ENCODE peak calls at places on chromosomes 7 and 10, in seven cellular contexts. One of them, this sample, is unnamed.

GRCh38 chr10:20747782-20748181 is 149.3 kb downstream of the NEBL start:
- DNase-seq in H1: no peak
- DNase-seq in mesendoderm: no peak
- DNase-seq in H9: no peak
- DNase-seq in trophoblast cell: no peak
- DNase-seq in IMR-90: no peak
- DNase-seq in neuronal stem cell: no peak
- DNase-seq in this sample: no peak

GRCh38 chr7:76338298-76339084 is 20.3 kb downstream of the YWHAG start:
- DNase-seq in H1: no peak
- DNase-seq in mesendoderm: peak; percentile 68
- DNase-seq in IMR-90: no peak
- DNase-seq in neuronal stem cell: no peak
- DNase-seq in H9: no peak
- DNase-seq in trophoblast cell: peak; percentile 97
- DNase-seq in this sample: no peak

GRCh38 chr7:48526375-48526732 is 355.1 kb downstream of the ABCA13 start:
- DNase-seq in IMR-90: no peak
- DNase-seq in trophoblast cell: no peak
- DNase-seq in H1: no peak
- DNase-seq in neuronal stem cell: no peak
- DNase-seq in mesendoderm: no peak
- DNase-seq in H9: no peak
- DNase-seq in this sample: no peak

GRCh38 chr7:140342732-140343514 is 55.4 kb downstream of the SLC37A3 start:
- DNase-seq in neuronal stem cell: no peak
- DNase-seq in H9: peak; percentile 73
- DNase-seq in mesendoderm: peak; percentile 76
- DNase-seq in H1: no peak
- DNase-seq in IMR-90: peak; percentile 63
- DNase-seq in trophoblast cell: peak; percentile 44
- DNase-seq in this sample: peak; percentile 46

GRCh38 chr7:69890081-69890369 is 291.8 kb downstream of the AUTS2 start:
- DNase-seq in IMR-90: no peak
- DNase-seq in H1: no peak
- DNase-seq in trophoblast cell: no peak
- DNase-seq in H9: no peak
- DNase-seq in neuronal stem cell: no peak
- DNase-seq in mesendoderm: no peak
- DNase-seq in this sample: no peak

GRCh38 chr10:77496941-77497420 is 140.6 kb downstream of the KCNMA1 start:
- DNase-seq in trophoblast cell: no peak
- DNase-seq in IMR-90: peak; percentile 63
- DNase-seq in H9: no peak
- DNase-seq in neuronal stem cell: peak; percentile 26
- DNase-seq in mesendoderm: no peak
- DNase-seq in H1: no peak
- DNase-seq in this sample: no peak

GRCh38 chr10:117373848-117374505 is 1.3 kb downstream of the PDZD8 start:
- DNase-seq in IMR-90: peak; percentile 51
- DNase-seq in mesendoderm: peak; percentile 42
- DNase-seq in H1: no peak
- DNase-seq in H9: peak; percentile 30
- DNase-seq in trophoblast cell: peak; percentile 45
- DNase-seq in neuronal stem cell: peak; percentile 12
- DNase-seq in this sample: peak; percentile 79

GRCh38 chr7:54960517-54960916 is 58.3 kb upstream of the EGFR start:
- DNase-seq in H1: no peak
- DNase-seq in neuronal stem cell: no peak
- DNase-seq in IMR-90: peak; percentile 61
- DNase-seq in mesendoderm: peak; percentile 2
- DNase-seq in trophoblast cell: no peak
- DNase-seq in H9: no peak
- DNase-seq in this sample: no peak

GRCh38 chr10:21518629-21519321 is 6.7 kb downstream of the SKIDA1 start:
- DNase-seq in H1: no peak
- DNase-seq in H9: no peak
- DNase-seq in mesendoderm: peak; percentile 44
- DNase-seq in IMR-90: peak; percentile 56
- DNase-seq in trophoblast cell: peak; percentile 25
- DNase-seq in neuronal stem cell: no peak
- DNase-seq in this sample: peak; percentile 73

GRCh38 chr10:130206216-130206737 is 70.1 kb downstream of the GLRX3 start:
- DNase-seq in H1: no peak
- DNase-seq in neuronal stem cell: no peak
- DNase-seq in trophoblast cell: no peak
- DNase-seq in IMR-90: no peak
- DNase-seq in H9: no peak
- DNase-seq in mesendoderm: no peak
- DNase-seq in this sample: no peak

GRCh38 chr10:62810131-62810530 is 5.6 kb downstream of the ADO start:
- DNase-seq in IMR-90: no peak
- DNase-seq in neuronal stem cell: no peak
- DNase-seq in trophoblast cell: no peak
- DNase-seq in H1: no peak
- DNase-seq in mesendoderm: no peak
- DNase-seq in H9: no peak
- DNase-seq in this sample: no peak

GRCh38 chr7:117470777-117471176 is 9.0 kb upstream of the CFTR start:
- DNase-seq in H9: no peak
- DNase-seq in neuronal stem cell: no peak
- DNase-seq in trophoblast cell: no peak
- DNase-seq in H1: no peak
- DNase-seq in IMR-90: no peak
- DNase-seq in mesendoderm: no peak
- DNase-seq in this sample: no peak

GRCh38 chr10:125038637-125039036 is 96.7 kb downstream of the ZRANB1 start:
- DNase-seq in H1: no peak
- DNase-seq in trophoblast cell: no peak
- DNase-seq in IMR-90: no peak
- DNase-seq in mesendoderm: peak; percentile 87
- DNase-seq in H9: peak; percentile 66
- DNase-seq in neuronal stem cell: no peak
- DNase-seq in this sample: no peak

GRCh38 chr7:138670594-138670993 is 30.6 kb downstream of the SVOPL start:
- DNase-seq in IMR-90: no peak
- DNase-seq in trophoblast cell: no peak
- DNase-seq in H1: no peak
- DNase-seq in H9: no peak
- DNase-seq in neuronal stem cell: no peak
- DNase-seq in mesendoderm: no peak
- DNase-seq in this sample: no peak

GRCh38 chr10:119131512-119132240 is 27.8 kb downstream of the DENND10 start:
- DNase-seq in H1: no peak
- DNase-seq in trophoblast cell: peak; percentile 56
- DNase-seq in IMR-90: peak; percentile 54
- DNase-seq in neuronal stem cell: no peak
- DNase-seq in mesendoderm: no peak
- DNase-seq in H9: no peak
- DNase-seq in this sample: peak; percentile 72

GRCh38 chr10:113026679-113027078 is 76.6 kb downstream of the TCF7L2 start:
- DNase-seq in neuronal stem cell: no peak
- DNase-seq in mesendoderm: no peak
- DNase-seq in H1: no peak
- DNase-seq in trophoblast cell: no peak
- DNase-seq in H9: no peak
- DNase-seq in IMR-90: peak; percentile 94
- DNase-seq in this sample: peak; percentile 97

GRCh38 chr7:130273863-130274262 is 7.2 kb downstream of the CPA2 start:
- DNase-seq in H1: no peak
- DNase-seq in neuronal stem cell: no peak
- DNase-seq in trophoblast cell: peak; percentile 4
- DNase-seq in H9: no peak
- DNase-seq in IMR-90: peak; percentile 68
- DNase-seq in mesendoderm: peak; percentile 58
- DNase-seq in this sample: peak; percentile 86

GRCh38 chr7:102008535-102009262 is 191.3 kb downstream of the CUX1 start:
- DNase-seq in trophoblast cell: peak; percentile 97
- DNase-seq in mesendoderm: no peak
- DNase-seq in H1: no peak
- DNase-seq in H9: no peak
- DNase-seq in IMR-90: no peak
- DNase-seq in neuronal stem cell: no peak
- DNase-seq in this sample: no peak

GRCh38 chr7:111043533-111043932 is 47.4 kb upstream of the LRRN3 start:
- DNase-seq in H9: no peak
- DNase-seq in trophoblast cell: no peak
- DNase-seq in mesendoderm: no peak
- DNase-seq in IMR-90: no peak
- DNase-seq in H1: no peak
- DNase-seq in neuronal stem cell: no peak
- DNase-seq in this sample: no peak
- H3K23ac ChIP-seq in H9: no peak overlapping the region
- H3K23ac ChIP-seq in trophoblast cell: no peak overlapping the region
- H3K23ac ChIP-seq in mesendoderm: no peak overlapping the region
- H3K23ac ChIP-seq in IMR-90: no peak overlapping the region
- H3K23ac ChIP-seq in H1: no peak overlapping the region
- H3K23ac ChIP-seq in neuronal stem cell: no peak overlapping the region
- H3K23ac ChIP-seq in this sample: no peak overlapping the region

GRCh38 chr10:126215767-126216166 is 172.5 kb downstream of the ADAM12 start:
- DNase-seq in H1: no peak
- DNase-seq in trophoblast cell: no peak
- DNase-seq in H9: no peak
- DNase-seq in mesendoderm: no peak
- DNase-seq in IMR-90: no peak
- DNase-seq in neuronal stem cell: no peak
- DNase-seq in this sample: no peak

GRCh38 chr10:126218174-126218573 is 170.1 kb downstream of the ADAM12 start:
- DNase-seq in mesendoderm: no peak
- DNase-seq in H9: no peak
- DNase-seq in trophoblast cell: no peak
- DNase-seq in neuronal stem cell: no peak
- DNase-seq in H1: no peak
- DNase-seq in IMR-90: no peak
- DNase-seq in this sample: no peak

GRCh38 chr10:126216221-126216701 is 172.0 kb downstream of the ADAM12 start:
- DNase-seq in neuronal stem cell: no peak
- DNase-seq in trophoblast cell: no peak
- DNase-seq in mesendoderm: peak; percentile 87
- DNase-seq in H9: no peak
- DNase-seq in IMR-90: peak; percentile 28
- DNase-seq in H1: no peak
- DNase-seq in this sample: peak; percentile 90

GRCh38 chr10:126221874-126222273 is 166.4 kb downstream of the ADAM12 start:
- DNase-seq in IMR-90: no peak
- DNase-seq in neuronal stem cell: no peak
- DNase-seq in trophoblast cell: no peak
- DNase-seq in H1: no peak
- DNase-seq in H9: no peak
- DNase-seq in mesendoderm: no peak
- DNase-seq in this sample: no peak

DNA sequence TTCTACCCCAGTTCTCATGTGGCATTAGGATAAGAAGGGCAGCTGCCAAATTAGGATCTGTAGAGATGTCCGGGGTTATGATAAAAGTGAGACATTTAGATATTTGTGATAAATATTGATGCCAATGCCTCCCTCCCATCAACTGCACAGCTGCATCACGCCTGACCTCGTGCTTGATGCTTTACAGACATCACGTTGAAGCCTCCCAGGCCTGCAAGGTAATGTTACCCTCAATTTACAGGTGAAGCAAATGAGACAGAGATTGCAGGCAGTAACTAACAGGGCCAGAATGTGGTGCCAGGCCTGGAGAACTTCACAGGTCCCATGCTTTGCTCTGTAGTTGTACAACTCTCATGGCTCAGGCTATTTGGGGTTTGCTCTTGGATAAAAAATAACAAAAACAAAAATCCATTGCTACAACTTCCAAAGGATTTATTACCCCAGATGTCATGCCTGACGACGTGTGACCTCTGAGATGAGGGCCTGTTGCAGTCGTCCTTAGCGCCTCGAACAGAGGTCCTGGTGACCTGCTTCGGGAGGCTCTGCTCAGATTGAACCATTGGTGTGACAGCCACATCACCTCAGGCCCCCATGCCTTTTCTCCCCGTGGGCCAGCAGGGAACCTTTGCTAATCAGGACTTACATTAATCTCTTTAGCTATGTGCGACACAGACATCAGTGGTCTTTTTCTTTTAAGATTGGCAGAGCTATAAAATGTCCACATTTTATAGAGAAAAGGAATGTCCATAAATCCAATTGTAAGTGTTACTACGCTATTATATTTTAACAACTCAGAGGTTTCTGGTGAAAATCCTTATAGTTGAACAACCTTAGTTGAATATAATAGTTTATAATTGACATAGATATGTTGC is 169.3 kb downstream of the ADAM12 start:
- DNase-seq in trophoblast cell: no peak
- DNase-seq in mesendoderm: no peak
- DNase-seq in H9: no peak
- DNase-seq in neuronal stem cell: no peak
- DNase-seq in H1: no peak
- DNase-seq in IMR-90: no peak
- DNase-seq in this sample: no peak
- H3K23ac ChIP-seq in trophoblast cell: no peak overlapping the region
- H3K23ac ChIP-seq in mesendoderm: no peak overlapping the region
- H3K23ac ChIP-seq in H9: no peak overlapping the region
- H3K23ac ChIP-seq in neuronal stem cell: no peak overlapping the region
- H3K23ac ChIP-seq in H1: no peak overlapping the region
- H3K23ac ChIP-seq in IMR-90: no peak overlapping the region
- H3K23ac ChIP-seq in this sample: no peak overlapping the region

DNA sequence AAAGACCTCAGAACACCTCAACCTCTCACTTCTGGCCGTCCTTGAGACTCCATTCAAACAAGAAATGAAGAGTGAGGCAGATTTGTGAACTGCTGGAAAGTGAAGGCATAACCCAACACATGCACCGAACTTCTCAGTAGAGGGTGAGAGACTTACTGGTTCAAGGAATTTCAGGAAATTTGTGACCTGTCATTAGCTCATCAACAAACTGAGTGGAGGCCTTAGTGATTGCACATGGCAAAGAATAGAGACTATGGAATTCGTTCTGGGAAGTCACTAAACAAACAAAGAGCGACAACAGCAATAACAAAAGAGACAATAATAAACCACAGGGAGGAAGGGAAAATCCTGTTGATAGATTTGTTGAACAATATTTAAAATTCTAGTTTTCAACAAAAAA is 125.0 kb upstream of the AKR1E2 start:
- DNase-seq in H9: no peak
- DNase-seq in H1: no peak
- DNase-seq in neuronal stem cell: no peak
- DNase-seq in mesendoderm: no peak
- DNase-seq in IMR-90: no peak
- DNase-seq in trophoblast cell: no peak
- DNase-seq in this sample: no peak
- H3K23ac ChIP-seq in H9: no peak overlapping the region
- H3K23ac ChIP-seq in H1: no peak overlapping the region
- H3K23ac ChIP-seq in neuronal stem cell: no peak overlapping the region
- H3K23ac ChIP-seq in mesendoderm: no peak overlapping the region
- H3K23ac ChIP-seq in IMR-90: peak overlapping the region; percentile 62
- H3K23ac ChIP-seq in trophoblast cell: no peak overlapping the region
- H3K23ac ChIP-seq in this sample: no peak overlapping the region

DNA sequence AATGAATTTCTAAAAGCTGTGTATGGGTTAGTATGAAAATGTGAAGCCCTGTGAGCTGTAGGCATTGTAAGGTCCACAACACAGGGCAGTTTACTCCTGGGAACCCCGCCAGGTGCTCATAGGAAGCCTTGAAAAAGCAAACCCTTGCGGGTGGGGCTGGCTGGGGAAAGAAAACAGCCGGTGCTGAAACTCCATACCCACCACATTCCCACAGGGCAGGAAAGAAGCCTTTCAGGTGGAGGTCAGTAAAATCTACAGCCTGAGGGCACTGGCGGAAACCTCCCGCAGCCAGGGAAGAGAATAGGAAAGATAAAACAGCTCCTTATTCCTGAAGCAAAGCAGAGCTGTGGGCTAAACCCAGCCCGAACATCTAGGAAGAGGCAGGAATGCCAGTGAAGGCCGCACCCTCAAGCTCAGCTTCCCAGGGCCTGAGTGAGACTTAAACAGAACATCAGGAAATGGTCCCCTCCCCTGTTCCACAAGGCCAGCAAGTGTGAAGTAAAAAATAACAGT is 34.7 kb downstream of the PODXL start:
- DNase-seq in H1: no peak
- DNase-seq in H9: peak; percentile 65
- DNase-seq in IMR-90: no peak
- DNase-seq in neuronal stem cell: no peak
- DNase-seq in mesendoderm: peak; percentile 91
- DNase-seq in trophoblast cell: peak; percentile 48
- DNase-seq in this sample: no peak
- H3K23ac ChIP-seq in H1: no peak overlapping the region
- H3K23ac ChIP-seq in H9: no peak overlapping the region
- H3K23ac ChIP-seq in IMR-90: no peak overlapping the region
- H3K23ac ChIP-seq in neuronal stem cell: no peak overlapping the region
- H3K23ac ChIP-seq in mesendoderm: no peak overlapping the region
- H3K23ac ChIP-seq in trophoblast cell: no peak overlapping the region
- H3K23ac ChIP-seq in this sample: no peak overlapping the region